ENCODE peak calls at places on chromosomes 4 and X, in six cellular contexts. V is body of pancreas; Y is H9; X is lower lobe of right lung; P is CD8-positive, alpha-beta T cell; L is transverse colon. D is an unnamed sample.

GRCh38 chr4:38939150-38939549 is 71.5 kb downstream of the FAM114A1 start:
- DNase-seq in P (no peak), X (no peak), L (no peak), V (no peak), Y (no peak), D (no peak)

GRCh38 chrX:1500701-1501624 is 36.0 kb downstream of the P2RY8 start:
- DNase-seq in X (no peak), L (no peak), V (no peak), P (peak; percentile 42), Y (no peak), D (no peak)

GRCh38 chr4:151530230-151530629 is 121.3 kb downstream of the FHIP1A start:
- DNase-seq in Y (no peak), X (no peak), V (no peak), P (no peak), L (no peak), D (no peak)

GRCh38 chrX:130085551-130085986 is 24.7 kb downstream of the ELF4 start:
- DNase-seq in P (no peak), X (no peak), Y (no peak), L (no peak), V (no peak), D (no peak)

GRCh38 chr4:147754037-147754445 is 22.2 kb downstream of the ARHGAP10 start:
- DNase-seq in L (no peak), X (no peak), P (no peak), Y (no peak), V (no peak), D (peak; percentile 64)

GRCh38 chrX:33156152-33156726 is 55.1 kb downstream of the DMD start:
- DNase-seq in L (no peak), P (no peak), Y (no peak), V (no peak), X (no peak), D (no peak)

GRCh38 chrX:336227-336626 is 17.6 kb upstream of the GTPBP6 start:
- DNase-seq in Y (no peak), V (no peak), P (no peak), L (no peak), X (no peak), D (no peak)

GRCh38 chr4:142595222-142595871 is 250.8 kb downstream of the INPP4B start:
- DNase-seq in X (no peak), V (peak; percentile 42), L (no peak), P (no peak), Y (no peak), D (no peak)

GRCh38 chr4:30461218-30461617 is 259.0 kb upstream of the PCDH7 start:
- DNase-seq in L (no peak), P (no peak), V (no peak), X (no peak), Y (peak; percentile 31), D (no peak)

GRCh38 chr4:165799384-165799815 is 73.6 kb upstream of the TLL1 start:
- DNase-seq in L (no peak), V (no peak), P (no peak), X (peak; percentile 38), Y (no peak), D (no peak)

GRCh38 chrX:155880586-155881157 is 473 bp upstream of the VAMP7 start:
- DNase-seq in V (no peak), X (no peak), Y (no peak), P (no peak), L (no peak), D (no peak)

GRCh38 chr4:169102011-169102410 is 92.0 kb upstream of the CBR4 start:
- DNase-seq in X (no peak), P (no peak), L (no peak), Y (no peak), V (no peak), D (no peak)

GRCh38 chrX:10722804-10723364 is 102.5 kb upstream of the MID1 start:
- DNase-seq in X (no peak), P (no peak), L (peak; percentile 59), Y (peak; percentile 46), V (peak; percentile 59), D (peak; percentile 54)

GRCh38 chrX:39773150-39773549 is 324.6 kb downstream of the BCOR start:
- DNase-seq in L (no peak), X (no peak), V (no peak), Y (no peak), P (no peak), D (no peak)

GRCh38 chrX:102712967-102713677 is 874 bp downstream of the GPRASP2 start:
- DNase-seq in P (no peak), X (peak; percentile 44), V (peak; percentile 72), L (peak; percentile 55), Y (peak; percentile 36), D (peak; percentile 57)

GRCh38 chr4:183241322-183241640 is 78.8 kb downstream of the CLDN22 start:
- DNase-seq in X (no peak), L (no peak), Y (no peak), V (peak; percentile 35), P (no peak), D (no peak)

GRCh38 chrX:274904-275475 is 6.2 kb upstream of the PLCXD1 start:
- DNase-seq in Y (peak; percentile 93), V (no peak), P (no peak), X (peak; percentile 83), L (peak; percentile 66), D (peak; percentile 24)

GRCh38 chr4:22897520-22898108 is 204.9 kb downstream of the GBA3 start:
- DNase-seq in X (no peak), L (peak; percentile 35), P (no peak), V (peak; percentile 26), Y (peak; percentile 44), D (peak; percentile 33)

GRCh38 chr4:38765391-38765790 is 17.4 kb downstream of the TLR10 start:
- DNase-seq in P (no peak), V (no peak), X (no peak), Y (no peak), L (no peak), D (no peak)

GRCh38 chr4:99711657-99712056 is 54.0 kb upstream of the C4orf54 start:
- DNase-seq in L (no peak), X (no peak), Y (no peak), P (no peak), V (no peak), D (no peak)

GRCh38 chr4:38673109-38673978 is 9.3 kb downstream of the KLF3 start:
- DNase-seq in X (peak; percentile 63), L (peak; percentile 93), P (no peak), V (peak; percentile 60), Y (peak; percentile 46), D (peak; percentile 26)

GRCh38 chrX:16586371-16587112 is 63.4 kb upstream of the S100G start:
- DNase-seq in V (no peak), Y (peak; percentile 53), P (no peak), L (no peak), X (no peak), D (peak; percentile 64)

GRCh38 chrX:96436105-96436504 is 248.5 kb upstream of the DIAPH2 start:
- DNase-seq in L (no peak), Y (no peak), P (no peak), X (no peak), V (no peak), D (no peak)

GRCh38 chr4:165360041-165360782 is 18.6 kb upstream of the CPE start:
- DNase-seq in P (no peak), Y (no peak), X (no peak), V (no peak), L (no peak), D (no peak)

GRCh38 chr4:157096439-157096838 is 20.5 kb downstream of the GLRB start:
- DNase-seq in L (no peak), V (no peak), Y (no peak), P (no peak), X (no peak), D (no peak)

GRCh38 chr4:84530449-84530848 is 31.4 kb upstream of the NKX6-1 start:
- DNase-seq in V (no peak), Y (no peak), L (no peak), P (no peak), X (no peak), D (no peak)

DNA sequence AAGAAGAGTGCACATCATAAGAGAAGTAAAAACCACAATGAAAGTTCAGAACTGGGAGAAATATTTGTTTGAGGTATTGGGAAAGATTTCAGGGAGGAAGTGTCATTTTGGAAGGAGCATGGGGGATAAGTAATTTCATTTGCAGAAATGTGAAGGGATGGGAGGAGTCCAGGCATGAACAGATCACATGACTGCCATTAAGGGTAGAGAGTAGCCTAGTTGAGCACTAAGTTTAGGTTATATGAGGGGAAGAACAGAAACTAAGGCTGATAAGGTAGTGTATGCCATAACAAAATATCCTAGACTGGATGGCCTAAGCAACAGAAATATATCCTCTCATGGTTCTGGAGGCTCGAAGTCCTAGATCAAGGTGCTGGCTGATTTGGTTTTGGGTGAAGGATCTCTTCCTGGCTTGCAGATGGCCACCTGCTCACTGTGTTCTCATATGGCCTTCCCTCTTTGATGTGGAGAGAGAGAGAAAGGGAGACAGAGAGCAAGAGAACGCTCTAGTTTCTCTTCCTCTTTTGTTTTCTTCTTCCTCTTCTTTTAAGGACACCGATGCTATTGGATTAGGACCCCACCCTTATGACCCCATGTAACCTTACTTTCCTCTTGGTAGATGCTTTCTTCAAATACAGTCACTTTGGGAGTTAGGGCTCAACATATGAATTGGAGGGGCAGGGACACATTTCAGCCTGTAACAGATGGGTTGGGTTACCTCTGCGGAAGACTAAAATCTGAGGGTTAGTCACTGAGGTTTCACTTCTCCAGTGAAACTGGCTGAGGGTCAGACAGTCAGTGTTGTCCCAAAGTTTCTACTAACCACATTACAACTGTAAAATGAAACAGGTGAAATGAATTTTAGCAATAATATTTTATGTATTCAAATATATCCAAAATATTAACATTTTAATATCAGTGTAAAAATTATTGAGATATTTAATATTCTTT is 77.9 kb downstream of the EGF start:
- DNase-seq in P (no peak), Y (no peak), X (no peak), V (no peak), L (no peak), D (no peak)
- H3K4me1 ChIP-seq in P (no peaks in the 10 kb centered on the region), Y (no peaks in the 10 kb centered on the region), X (no peaks in the 10 kb centered on the region), V (no peaks in the 10 kb centered on the region), L (no peaks in the 10 kb centered on the region), D (no peaks in the 10 kb centered on the region)

GRCh38 chr4:88606832-88607231 is 14.6 kb downstream of the HERC3 start:
- DNase-seq in X (no peak), V (no peak), L (no peak), Y (no peak), P (no peak), D (no peak)
- H3K4me1 ChIP-seq in X (peaks cover 26% of the 10 kb centered on the region), V (peaks cover 20% of the 10 kb centered on the region), L (peaks cover 18% of the 10 kb centered on the region), Y (no peaks in the 10 kb centered on the region), P (peaks cover 38% of the 10 kb centered on the region), D (no peaks in the 10 kb centered on the region)

DNA sequence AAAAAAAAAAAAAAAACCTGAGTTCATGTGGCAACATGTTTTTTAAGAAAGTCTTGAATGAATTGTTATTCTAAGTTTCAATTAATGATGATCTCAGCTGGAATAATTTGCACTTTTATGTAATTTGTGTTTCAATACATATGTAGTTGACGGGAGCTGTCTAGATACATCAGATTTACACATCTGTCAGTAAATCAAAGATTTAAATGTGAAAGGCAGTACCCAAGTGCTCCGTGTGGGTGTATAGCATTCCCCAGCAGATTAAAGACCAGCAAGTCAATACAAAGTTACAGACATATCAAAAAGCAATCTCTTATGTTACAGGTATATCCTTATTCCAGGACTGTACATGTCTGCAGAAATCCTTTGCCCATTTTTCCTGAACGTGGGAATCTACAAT is 35.2 kb downstream of the SYNPO2 start:
- DNase-seq in P (no peak), Y (no peak), X (no peak), V (no peak), L (no peak), D (peak; percentile 89)
- H3K4me1 ChIP-seq in P (no peaks in the 10 kb centered on the region), Y (no peaks in the 10 kb centered on the region), X (no peaks in the 10 kb centered on the region), V (no peaks in the 10 kb centered on the region), L (peaks cover 11% of the 10 kb centered on the region), D (peaks cover 11% of the 10 kb centered on the region)

DNA sequence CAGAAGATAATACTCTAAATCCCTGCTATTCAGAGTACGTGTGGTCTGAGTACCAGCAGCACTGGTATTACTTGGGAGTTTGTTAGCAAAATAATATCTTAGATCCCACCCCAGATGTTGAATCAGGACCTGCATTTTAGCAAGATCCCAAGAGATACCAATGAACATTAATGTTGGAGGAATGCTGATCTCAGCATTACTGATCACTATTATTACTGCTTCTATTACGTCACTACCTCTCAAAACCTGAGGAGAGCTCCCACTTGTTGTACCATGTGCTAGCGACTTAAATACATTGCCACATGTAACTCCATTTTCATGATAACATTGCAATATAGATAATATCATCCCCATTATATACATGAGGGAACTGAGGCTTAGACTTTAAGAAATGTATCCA is 185.2 kb downstream of the SPRY1 start:
- DNase-seq in P (no peak), Y (no peak), V (no peak), L (no peak), X (no peak), D (no peak)
- H3K4me1 ChIP-seq in P (no peaks in the 10 kb centered on the region), Y (no peaks in the 10 kb centered on the region), V (no peaks in the 10 kb centered on the region), L (no peaks in the 10 kb centered on the region), X (no peaks in the 10 kb centered on the region), D (peaks cover 20% of the 10 kb centered on the region)